ENCODE peak calls at places on chromosomes 2 and 18, in five cellular contexts. H is foreskin melanocyte; Z is activated CD4-positive, alpha-beta T cell treated with anti-CD3 and anti-CD28 coated beads for 48 hours; W is stimulated activated CD4-positive, alpha-beta T cell treated with anti-CD3 and anti-CD28 coated beads, TNF-alpha, amount 100 ng/mL, for 4 hours; J is GM19239. Y is an unnamed sample.

GRCh38 chr2:226669249-226669648 is 130.4 kb downstream of the IRS1 start:
- DNase-seq in H (no peak), Z (no peak), W (no peak), J (no peak), Y (no peak)

GRCh38 chr18:27005589-27005988 is 140.1 kb upstream of the AQP4 start:
- DNase-seq in H (no peak), Z (no peak), W (no peak), J (no peak), Y (no peak)

GRCh38 chr2:176150338-176151198 is 782 bp upstream of the HOXD4 start:
- DNase-seq in H (no peak), Z (no peak), W (no peak), J (no peak), Y (no peak)

GRCh38 chr2:134869941-134870736 is 31.7 kb downstream of the ACMSD start:
- DNase-seq in H (no peak), Z (no peak), W (no peak), J (no peak), Y (no peak)

GRCh38 chr2:197514754-197515153 is 1.1 kb upstream of the MOB4 start:
- DNase-seq in H (no peak), Z (no peak), W (no peak), J (no peak), Y (no peak)

GRCh38 chr2:167510071-167510759 is 621.9 kb downstream of the XIRP2 start:
- DNase-seq in H (no peak), Z (no peak), W (no peak), J (no peak), Y (no peak)

GRCh38 chr2:55384786-55385185 is 34.9 kb downstream of the CCDC88A start:
- DNase-seq in H (no peak), Z (no peak), W (no peak), J (no peak), Y (no peak)

GRCh38 chr2:62265116-62265515 is 69.2 kb downstream of the B3GNT2 start:
- DNase-seq in H (no peak), Z (no peak), W (no peak), J (no peak), Y (no peak)

GRCh38 chr18:413263-413662 is 87.2 kb downstream of the COLEC12 start:
- DNase-seq in H (no peak), Z (no peak), W (no peak), J (no peak), Y (no peak)

GRCh38 chr2:233810385-233810784 is 32.3 kb downstream of the MROH2A start:
- DNase-seq in H (no peak), Z (no peak), W (no peak), J (no peak), Y (no peak)

GRCh38 chr2:204019572-204020501 is 83.3 kb downstream of the ICOS start:
- DNase-seq in H (no peak), Z (peak), W (peak), J (no peak), Y (no peak)

Y was measured in GM13976.